ENCODE peak calls at places on chromosomes 4 and X, in seven cellular contexts. One of them, this sample, is unnamed.

GRCh38 chr4:107402291-107402690 is 317.7 kb downstream of the PAPSS1 start:
- DNase-seq in ecto neural progenitor cell: no peak
- DNase-seq in T-helper 9 cell: no peak
- DNase-seq in sciatic nerve: no peak
- DNase-seq in ACHN: no peak
- DNase-seq in transverse colon: no peak
- DNase-seq in cardiac fibroblast: no peak
- DNase-seq in this sample: no peak

GRCh38 chr4:147049940-147050852 is 104.5 kb upstream of the TTC29 start:
- DNase-seq in ecto neural progenitor cell: no peak
- DNase-seq in T-helper 9 cell: no peak
- DNase-seq in sciatic nerve: no peak
- DNase-seq in ACHN: no peak
- DNase-seq in transverse colon: no peak
- DNase-seq in cardiac fibroblast: peak
- DNase-seq in this sample: no peak

GRCh38 chr4:28179126-28179525 is 1318.5 kb downstream of the STIM2 start:
- DNase-seq in ecto neural progenitor cell: no peak
- DNase-seq in T-helper 9 cell: no peak
- DNase-seq in sciatic nerve: no peak
- DNase-seq in ACHN: no peak
- DNase-seq in transverse colon: no peak
- DNase-seq in cardiac fibroblast: no peak
- DNase-seq in this sample: no peak

GRCh38 chr4:110629214-110629754 is 6.4 kb upstream of the PITX2 start:
- DNase-seq in ecto neural progenitor cell: peak
- DNase-seq in T-helper 9 cell: no peak
- DNase-seq in sciatic nerve: no peak
- DNase-seq in ACHN: no peak
- DNase-seq in transverse colon: no peak
- DNase-seq in cardiac fibroblast: no peak
- DNase-seq in this sample: no peak

GRCh38 chrX:53930513-53931380 is 113.5 kb downstream of the PHF8 start:
- DNase-seq in ecto neural progenitor cell: no peak
- DNase-seq in T-helper 9 cell: no peak
- DNase-seq in sciatic nerve: no peak
- DNase-seq in ACHN: no peak
- DNase-seq in transverse colon: no peak
- DNase-seq in cardiac fibroblast: peak
- DNase-seq in this sample: no peak

GRCh38 chr4:142567199-142567598 is 278.9 kb downstream of the INPP4B start:
- DNase-seq in ecto neural progenitor cell: peak
- DNase-seq in T-helper 9 cell: peak
- DNase-seq in sciatic nerve: no peak
- DNase-seq in ACHN: no peak
- DNase-seq in transverse colon: peak
- DNase-seq in cardiac fibroblast: no peak
- DNase-seq in this sample: peak

GRCh38 chr4:98377626-98378025 is 116.4 kb downstream of the RAP1GDS1 start:
- DNase-seq in ecto neural progenitor cell: no peak
- DNase-seq in T-helper 9 cell: no peak
- DNase-seq in sciatic nerve: no peak
- DNase-seq in ACHN: no peak
- DNase-seq in transverse colon: no peak
- DNase-seq in cardiac fibroblast: peak
- DNase-seq in this sample: no peak

GRCh38 chrX:56503941-56504673 is 59.3 kb upstream of the UBQLN2 start:
- DNase-seq in ecto neural progenitor cell: no peak
- DNase-seq in T-helper 9 cell: no peak
- DNase-seq in sciatic nerve: no peak
- DNase-seq in ACHN: no peak
- DNase-seq in transverse colon: no peak
- DNase-seq in cardiac fibroblast: no peak
- DNase-seq in this sample: no peak

GRCh38 chr4:22754091-22754490 is 61.4 kb downstream of the GBA3 start:
- DNase-seq in ecto neural progenitor cell: no peak
- DNase-seq in T-helper 9 cell: no peak
- DNase-seq in sciatic nerve: no peak
- DNase-seq in ACHN: peak
- DNase-seq in transverse colon: no peak
- DNase-seq in cardiac fibroblast: no peak
- DNase-seq in this sample: no peak

GRCh38 chr4:88533937-88534750 is 10.6 kb upstream of the PYURF start:
- DNase-seq in ecto neural progenitor cell: no peak
- DNase-seq in T-helper 9 cell: no peak
- DNase-seq in sciatic nerve: no peak
- DNase-seq in ACHN: no peak
- DNase-seq in transverse colon: no peak
- DNase-seq in cardiac fibroblast: peak
- DNase-seq in this sample: no peak

GRCh38 chrX:11908371-11908770 is 150.3 kb downstream of the MSL3 start:
- DNase-seq in ecto neural progenitor cell: no peak
- DNase-seq in T-helper 9 cell: no peak
- DNase-seq in sciatic nerve: no peak
- DNase-seq in ACHN: peak
- DNase-seq in transverse colon: no peak
- DNase-seq in cardiac fibroblast: peak
- DNase-seq in this sample: peak

GRCh38 chr4:168408620-168409019 is 71.7 kb downstream of the DDX60L start:
- DNase-seq in ecto neural progenitor cell: no peak
- DNase-seq in T-helper 9 cell: no peak
- DNase-seq in sciatic nerve: peak
- DNase-seq in ACHN: peak
- DNase-seq in transverse colon: peak
- DNase-seq in cardiac fibroblast: peak
- DNase-seq in this sample: no peak

GRCh38 chr4:26028133-26028792 is 114.2 kb downstream of the SMIM20 start:
- DNase-seq in ecto neural progenitor cell: peak
- DNase-seq in T-helper 9 cell: no peak
- DNase-seq in sciatic nerve: no peak
- DNase-seq in ACHN: no peak
- DNase-seq in transverse colon: no peak
- DNase-seq in cardiac fibroblast: no peak
- DNase-seq in this sample: no peak

GRCh38 chr4:83010111-83010521 is 507 bp downstream of the LIN54 start:
- DNase-seq in ecto neural progenitor cell: no peak
- DNase-seq in T-helper 9 cell: no peak
- DNase-seq in sciatic nerve: no peak
- DNase-seq in ACHN: peak
- DNase-seq in transverse colon: no peak
- DNase-seq in cardiac fibroblast: peak
- DNase-seq in this sample: no peak

GRCh38 chr4:127783026-127783769 is 1.1 kb downstream of the HSPA4L start:
- DNase-seq in ecto neural progenitor cell: peak
- DNase-seq in T-helper 9 cell: no peak
- DNase-seq in sciatic nerve: peak
- DNase-seq in ACHN: peak
- DNase-seq in transverse colon: peak
- DNase-seq in cardiac fibroblast: peak
- DNase-seq in this sample: no peak

GRCh38 chr4:2793920-2794706 is 1.2 kb downstream of the SH3BP2 start:
- DNase-seq in ecto neural progenitor cell: peak
- DNase-seq in T-helper 9 cell: no peak
- DNase-seq in sciatic nerve: peak
- DNase-seq in ACHN: peak
- DNase-seq in transverse colon: peak
- DNase-seq in cardiac fibroblast: peak
- DNase-seq in this sample: no peak

GRCh38 chrX:78111140-78111931 is 7.3 kb downstream of the PGK1 start:
- DNase-seq in ecto neural progenitor cell: no peak
- DNase-seq in T-helper 9 cell: no peak
- DNase-seq in sciatic nerve: no peak
- DNase-seq in ACHN: no peak
- DNase-seq in transverse colon: peak
- DNase-seq in cardiac fibroblast: no peak
- DNase-seq in this sample: no peak

This sample was measured in stimulated activated naive CD4-positive, alpha-beta T cell.